ENCODE peak calls at places on chromosomes 11 and 22, in four cellular contexts. One of them, this sample, is unnamed.

GRCh38 chr11:94834931-94835330 is 66.8 kb downstream of the AMOTL1 start:
- DNase-seq in NB4: no peak
- DNase-seq in stomach: no peak
- DNase-seq in fibroblast of lung: peak; percentile 16
- DNase-seq in this sample: no peak

GRCh38 chr11:45238724-45239123 is 47.4 kb downstream of the SYT13 start:
- DNase-seq in fibroblast of lung: peak; percentile 93
- DNase-seq in stomach: no peak
- DNase-seq in NB4: no peak
- DNase-seq in this sample: no peak

GRCh38 chr11:92893276-92893675 is 76.2 kb upstream of the MTNR1B start:
- DNase-seq in NB4: no peak
- DNase-seq in fibroblast of lung: peak; percentile 42
- DNase-seq in stomach: no peak
- DNase-seq in this sample: no peak

GRCh38 chr11:56380120-56380519 is 4.7 kb downstream of the OR8U1 start:
- DNase-seq in stomach: no peak
- DNase-seq in fibroblast of lung: no peak
- DNase-seq in NB4: no peak
- DNase-seq in this sample: no peak

GRCh38 chr11:120391297-120391696 is 55.1 kb downstream of the ARHGEF12 start:
- DNase-seq in NB4: no peak
- DNase-seq in stomach: no peak
- DNase-seq in fibroblast of lung: no peak
- DNase-seq in this sample: no peak

GRCh38 chr11:9574806-9575530 is 1.5 kb downstream of the WEE1 start:
- DNase-seq in fibroblast of lung: peak; percentile 85
- DNase-seq in stomach: peak; percentile 44
- DNase-seq in NB4: peak; percentile 66
- DNase-seq in this sample: peak; percentile 43

GRCh38 chr11:2537896-2538855 is 93.4 kb downstream of the KCNQ1 start:
- DNase-seq in fibroblast of lung: no peak
- DNase-seq in stomach: no peak
- DNase-seq in NB4: no peak
- DNase-seq in this sample: no peak

GRCh38 chr22:27715078-27715477 is 86.5 kb downstream of the MN1 start:
- DNase-seq in fibroblast of lung: no peak
- DNase-seq in stomach: no peak
- DNase-seq in NB4: no peak
- DNase-seq in this sample: no peak

GRCh38 chr11:46914363-46914762 is 4.0 kb downstream of the LRP4 start:
- DNase-seq in NB4: no peak
- DNase-seq in fibroblast of lung: peak; percentile 47
- DNase-seq in stomach: no peak
- DNase-seq in this sample: no peak

GRCh38 chr11:16081756-16082531 is 274.4 kb downstream of the SOX6 start:
- DNase-seq in fibroblast of lung: no peak
- DNase-seq in NB4: no peak
- DNase-seq in stomach: no peak
- DNase-seq in this sample: no peak

GRCh38 chr11:130211781-130212401 is 52.3 kb downstream of the ST14 start:
- DNase-seq in stomach: peak; percentile 20
- DNase-seq in fibroblast of lung: no peak
- DNase-seq in NB4: no peak
- DNase-seq in this sample: no peak

GRCh38 chr11:41534861-41535260 is 75.4 kb upstream of the LRRC4C start:
- DNase-seq in NB4: no peak
- DNase-seq in fibroblast of lung: no peak
- DNase-seq in stomach: no peak
- DNase-seq in this sample: no peak

GRCh38 chr11:2461253-2462091 is 16.7 kb downstream of the KCNQ1 start:
- DNase-seq in fibroblast of lung: no peak
- DNase-seq in stomach: peak; percentile 50
- DNase-seq in NB4: no peak
- DNase-seq in this sample: no peak

GRCh38 chr11:2688381-2689231 is 11.2 kb downstream of the KCNQ1OT1 start:
- DNase-seq in fibroblast of lung: no peak
- DNase-seq in NB4: no peak
- DNase-seq in stomach: no peak
- DNase-seq in this sample: no peak

GRCh38 chr22:45554040-45554406 is 51.3 kb downstream of the FBLN1 start:
- DNase-seq in NB4: no peak
- DNase-seq in fibroblast of lung: no peak
- DNase-seq in stomach: no peak
- DNase-seq in this sample: peak; percentile 11

GRCh38 chr22:45552017-45552411 is 49.3 kb downstream of the FBLN1 start:
- DNase-seq in stomach: no peak
- DNase-seq in NB4: peak; percentile 59
- DNase-seq in fibroblast of lung: no peak
- DNase-seq in this sample: no peak

GRCh38 chr22:45553333-45554039 is 50.8 kb downstream of the FBLN1 start:
- DNase-seq in fibroblast of lung: peak; percentile 87
- DNase-seq in stomach: peak; percentile 68
- DNase-seq in NB4: peak; percentile 79
- DNase-seq in this sample: peak; percentile 68

GRCh38 chr22:45551310-45552016 is 48.8 kb downstream of the FBLN1 start:
- DNase-seq in stomach: no peak
- DNase-seq in NB4: peak; percentile 62
- DNase-seq in fibroblast of lung: peak; percentile 44
- DNase-seq in this sample: no peak

DNA sequence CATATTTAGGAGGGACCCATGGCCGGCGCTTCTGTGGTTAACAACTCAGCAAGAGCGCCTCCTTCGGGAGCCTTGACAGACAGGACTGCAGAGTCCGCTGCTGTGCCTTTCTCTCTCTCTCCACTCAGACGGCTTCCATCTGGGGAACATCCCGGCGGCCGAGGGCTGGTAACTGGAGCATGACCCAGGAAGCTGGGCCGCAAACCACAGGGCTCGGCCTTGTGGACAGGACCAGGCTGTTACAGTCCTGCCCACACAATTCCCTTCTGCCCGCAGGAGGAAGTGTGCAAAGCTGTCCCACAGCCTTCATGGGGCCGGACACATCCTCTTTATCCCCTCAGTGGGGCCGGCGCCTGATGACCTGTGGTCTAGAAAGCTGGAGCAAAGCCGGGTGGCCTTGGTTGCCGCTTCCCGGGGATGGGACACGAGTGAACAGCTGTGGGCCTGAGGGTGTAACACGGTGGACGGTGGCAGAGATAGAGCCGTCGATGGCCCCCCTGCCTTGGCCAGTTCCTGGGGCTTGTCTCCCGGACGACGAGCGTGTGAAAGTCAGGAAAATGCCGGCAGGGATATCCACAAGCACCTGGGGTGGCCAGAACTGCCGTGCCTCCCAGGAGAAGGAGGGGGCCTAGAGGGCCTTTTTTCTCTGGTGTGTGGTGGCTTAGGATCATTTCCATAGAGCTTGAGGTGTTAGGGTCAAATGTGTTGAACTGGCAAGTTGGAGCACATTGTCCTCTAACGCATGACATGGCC is 50.1 kb downstream of the FBLN1 start:
- DNase-seq in NB4: peak; percentile 90
- DNase-seq in fibroblast of lung: peak; percentile 97
- DNase-seq in stomach: peak; percentile 30
- DNase-seq in this sample: no peak
- TF ChIP-seq CTCF in NB4: peak; percentile 50
- TF ChIP-seq CTCF in fibroblast of lung: peak; percentile 42
- TF ChIP-seq CTCF in stomach: no peak
- TF ChIP-seq CTCF in this sample: no peak

GRCh38 chr22:49916851-49917250 is 1.4 kb downstream of the ALG12 start:
- DNase-seq in fibroblast of lung: no peak
- DNase-seq in stomach: no peak
- DNase-seq in NB4: no peak
- DNase-seq in this sample: no peak
- H3K4me3 ChIP-seq in fibroblast of lung: no peak overlapping the region
- H3K4me3 ChIP-seq in stomach: peak overlapping the region; percentile 79
- H3K4me3 ChIP-seq in NB4: no peak overlapping the region
- H3K4me3 ChIP-seq in this sample: no peak overlapping the region

DNA sequence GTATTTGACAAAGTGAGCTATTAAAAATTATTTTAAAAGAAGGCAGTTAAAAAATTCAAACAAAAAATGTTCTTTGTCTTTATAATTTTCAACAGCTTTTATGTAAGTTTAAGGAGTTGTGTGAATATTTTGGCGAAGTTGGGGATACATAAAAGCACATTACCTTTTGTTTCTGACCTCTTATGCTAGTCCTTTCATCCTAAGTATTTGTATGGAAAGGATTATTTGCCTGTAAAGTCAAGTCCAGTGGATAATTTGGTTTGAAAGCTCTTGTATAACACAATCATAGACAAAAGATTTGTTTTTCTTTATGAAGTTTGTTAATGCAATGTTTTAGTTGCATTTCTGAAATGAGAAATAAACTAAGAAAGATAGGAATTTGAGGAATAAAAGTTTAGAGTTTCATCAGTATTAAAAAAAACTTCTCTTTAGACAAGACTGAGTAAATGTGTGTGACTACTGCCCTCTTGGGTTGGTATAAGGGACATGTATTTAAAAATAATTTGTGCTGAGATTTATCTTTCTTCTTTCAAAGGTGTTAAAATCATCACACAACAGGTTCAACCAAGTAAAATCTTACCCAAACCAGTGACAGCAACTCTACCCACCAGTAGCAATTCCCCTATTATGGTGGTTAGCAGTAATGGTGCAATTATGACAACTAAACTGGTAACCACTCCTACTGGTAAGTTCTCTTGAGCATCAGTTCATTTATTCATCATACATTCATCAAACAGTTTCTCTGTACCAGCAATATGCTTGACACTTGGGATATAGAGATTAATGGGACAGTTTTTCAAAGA is 68.2 kb downstream of the EMSY start:
- DNase-seq in fibroblast of lung: peak; percentile 37
- DNase-seq in stomach: no peak
- DNase-seq in NB4: peak; percentile 15
- DNase-seq in this sample: peak; percentile 7
- TF ChIP-seq CTCF in fibroblast of lung: peak; percentile 14
- TF ChIP-seq CTCF in stomach: no peak
- TF ChIP-seq CTCF in NB4: no peak
- TF ChIP-seq CTCF in this sample: peak; percentile 17

DNA sequence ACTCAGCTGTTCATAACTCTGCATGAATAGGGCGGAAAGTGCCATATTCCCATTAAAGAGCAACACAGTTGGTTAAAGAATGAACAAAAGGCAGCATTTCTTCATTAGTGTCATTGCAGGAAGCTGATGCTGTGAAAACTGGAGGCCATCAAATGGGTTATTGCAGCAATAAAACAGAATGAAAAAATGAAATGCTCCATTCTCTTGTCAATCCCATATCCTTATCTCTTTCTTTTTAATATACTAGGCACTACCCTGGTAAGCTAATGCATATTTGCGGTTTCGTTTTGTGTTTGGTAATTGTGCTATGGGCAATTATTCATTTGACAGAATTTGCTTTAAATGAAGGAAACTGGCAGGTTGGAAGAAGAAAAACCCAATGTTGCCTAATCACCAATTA is 25.3 kb downstream of the C11orf71 start:
- DNase-seq in stomach: no peak
- DNase-seq in NB4: no peak
- DNase-seq in fibroblast of lung: no peak
- DNase-seq in this sample: no peak
- H3K4me3 ChIP-seq in stomach: no peak overlapping the region
- H3K4me3 ChIP-seq in NB4: no peak overlapping the region
- H3K4me3 ChIP-seq in fibroblast of lung: no peak overlapping the region
- H3K4me3 ChIP-seq in this sample: no peak overlapping the region

GRCh38 chr22:22226448-22227187 is 18.0 kb upstream of the VPREB1 start:
- DNase-seq in NB4: no peak
- DNase-seq in fibroblast of lung: no peak
- DNase-seq in stomach: no peak
- DNase-seq in this sample: no peak
- TF ChIP-seq CTCF in NB4: no peak
- TF ChIP-seq CTCF in fibroblast of lung: no peak
- TF ChIP-seq CTCF in stomach: no peak
- TF ChIP-seq CTCF in this sample: no peak

GRCh38 chr11:31827458-31828206 is 16.5 kb upstream of the PAX6 start:
- DNase-seq in fibroblast of lung: peak; percentile 32
- DNase-seq in stomach: no peak
- DNase-seq in NB4: no peak
- DNase-seq in this sample: no peak
- H3K4me3 ChIP-seq in fibroblast of lung: no peak overlapping the region
- H3K4me3 ChIP-seq in stomach: no peak overlapping the region
- H3K4me3 ChIP-seq in NB4: no peak overlapping the region
- H3K4me3 ChIP-seq in this sample: no peak overlapping the region

GRCh38 chr11:29447821-29448220 is 569.0 kb downstream of the KCNA4 start:
- DNase-seq in fibroblast of lung: no peak
- DNase-seq in stomach: no peak
- DNase-seq in NB4: no peak
- DNase-seq in this sample: no peak

GRCh38 chr11:29452131-29452530 is 564.7 kb downstream of the KCNA4 start:
- DNase-seq in fibroblast of lung: peak; percentile 82
- DNase-seq in stomach: no peak
- DNase-seq in NB4: no peak
- DNase-seq in this sample: no peak

GRCh38 chr11:29449280-29450074 is 567.4 kb downstream of the KCNA4 start:
- DNase-seq in stomach: no peak
- DNase-seq in NB4: no peak
- DNase-seq in fibroblast of lung: peak; percentile 43
- DNase-seq in this sample: no peak

GRCh38 chr11:29446132-29446531 is 570.7 kb downstream of the KCNA4 start:
- DNase-seq in fibroblast of lung: no peak
- DNase-seq in stomach: no peak
- DNase-seq in NB4: no peak
- DNase-seq in this sample: no peak

GRCh38 chr11:29448246-29448877 is 568.5 kb downstream of the KCNA4 start:
- DNase-seq in NB4: peak; percentile 4
- DNase-seq in fibroblast of lung: peak; percentile 18
- DNase-seq in stomach: no peak
- DNase-seq in this sample: peak; percentile 5
- TF ChIP-seq CTCF in NB4: no peak
- TF ChIP-seq CTCF in fibroblast of lung: no peak
- TF ChIP-seq CTCF in stomach: no peak
- TF ChIP-seq CTCF in this sample: peak; percentile 27

DNA sequence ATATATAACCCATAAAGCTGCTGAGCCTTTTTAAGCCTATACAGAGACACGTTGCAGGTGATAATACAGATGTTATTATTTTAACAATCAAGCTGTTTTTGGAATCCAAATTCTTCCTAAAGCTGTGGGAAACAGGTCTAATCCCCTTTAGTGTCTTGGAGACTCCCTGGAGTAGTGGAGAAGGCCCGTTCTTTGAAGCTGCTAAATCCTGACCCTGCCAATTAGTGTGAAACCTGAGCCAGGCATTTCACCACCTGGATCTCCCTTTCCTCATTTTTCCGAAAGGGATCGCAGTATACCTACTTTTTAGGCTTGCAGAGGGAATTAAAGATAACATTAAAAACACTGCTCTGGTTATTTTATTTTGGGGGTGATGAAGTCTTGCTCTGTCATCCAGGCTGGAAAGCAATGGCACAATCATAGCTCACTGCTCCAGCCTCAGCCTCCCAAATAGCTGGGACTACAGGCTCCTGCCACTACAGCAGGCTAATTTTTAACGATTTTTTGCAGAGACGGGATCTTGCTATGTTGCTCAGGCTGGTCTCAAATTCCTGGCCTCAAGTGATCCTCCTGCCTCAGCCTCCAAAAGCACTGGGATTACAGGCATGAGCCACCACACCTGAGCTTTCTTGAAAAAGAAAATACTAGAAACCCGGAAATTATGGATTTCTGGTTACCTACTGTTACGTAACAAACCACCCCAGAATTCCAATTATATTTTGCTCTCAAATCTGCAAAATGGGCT is 1.7 kb upstream of the EIF4ENIF1 start:
- DNase-seq in stomach: no peak
- DNase-seq in fibroblast of lung: no peak
- DNase-seq in NB4: no peak
- DNase-seq in this sample: no peak
- H3K4me3 ChIP-seq in stomach: no peak overlapping the region
- H3K4me3 ChIP-seq in fibroblast of lung: no peak overlapping the region
- H3K4me3 ChIP-seq in NB4: peak overlapping the region; percentile 98
- H3K4me3 ChIP-seq in this sample: peak overlapping the region; percentile 85